ENCODE peak calls at places on chromosomes 7 and 10, in nine cellular contexts. P is left ventricle myocardium superior; W is SW480; E is islet precursor cell; T is AG09309; I is central memory CD4-positive, alpha-beta T cell; A is CD8-positive, alpha-beta memory T cell; U is effector memory CD8-positive, alpha-beta T cell; N is NCI-H2029. C is an unnamed sample.
A peak's percentile ranks its signal among the peaks of the same experiment; 100 is the strongest.

GRCh38 chr10:28958468-28958867 is 281.1 kb downstream of the BAMBI start:
- DNase-seq in P (no peak), W (no peak), E (no peak), T (no peak), I (no peak), A (no peak), U (no peak), N (no peak), C (no peak)

GRCh38 chr7:146626912-146627311 is 510.3 kb downstream of the CNTNAP2 start:
- DNase-seq in P (no peak), W (no peak), E (no peak), T (no peak), I (no peak), A (no peak), U (no peak), N (no peak), C (no peak)

GRCh38 chr10:122216047-122216446 is 55.0 kb upstream of the BTBD16 start:
- DNase-seq in P (no peak), W (no peak), E (no peak), T (no peak), I (no peak), A (no peak), U (no peak), N (no peak), C (no peak)

GRCh38 chr7:19333706-19334105 is 188.5 kb upstream of the FERD3L start:
- DNase-seq in P (no peak), W (peak; percentile 24), E (no peak), T (no peak), I (no peak), A (no peak), U (no peak), N (no peak), C (no peak)

GRCh38 chr10:28496481-28496961 is 36.4 kb upstream of the WAC start:
- DNase-seq in P (no peak), W (no peak), E (peak; percentile 56), T (no peak), I (no peak), A (no peak), U (no peak), N (no peak), C (no peak)

GRCh38 chr7:141533149-141533949 is 17.9 kb upstream of the AGK start:
- DNase-seq in P (peak; percentile 76), W (peak; percentile 59), E (peak; percentile 68), T (peak; percentile 35), I (peak; percentile 40), A (peak; percentile 32), U (peak; percentile 54), N (peak; percentile 79), C (peak; percentile 92)

GRCh38 chr7:30284298-30285066 is at the start of gene ZNRF2:
- DNase-seq in P (peak; percentile 99), W (peak; percentile 100), E (peak; percentile 100), T (peak; percentile 89), I (peak; percentile 99), A (peak; percentile 99), U (peak; percentile 98), N (peak; percentile 99), C (peak; percentile 99)

GRCh38 chr7:90411510-90411909 is 8.2 kb downstream of the CLDN12 start:
- DNase-seq in P (no peak), W (peak; percentile 42), E (no peak), T (no peak), I (no peak), A (no peak), U (no peak), N (peak; percentile 95), C (no peak)

GRCh38 chr10:91551856-91552255 is 81.0 kb downstream of the PPP1R3C start:
- DNase-seq in P (peak; percentile 55), W (peak; percentile 17), E (peak; percentile 84), T (peak; percentile 14), I (no peak), A (no peak), U (no peak), N (no peak), C (peak; percentile 69)

GRCh38 chr10:60283397-60283796 is 106.3 kb downstream of the ANK3 start:
- DNase-seq in P (no peak), W (no peak), E (no peak), T (no peak), I (no peak), A (no peak), U (no peak), N (no peak), C (no peak)

C was measured in hepatocyte.